ENCODE peak calls at places on chromosome 19, in eight cellular contexts. N is psoas muscle; H is mammary epithelial cell; S is OCI-LY7; G is stomach; P is CD8-positive, alpha-beta T cell; C is fibroblast of lung; I is body of pancreas. T is an unnamed sample.

GRCh38 chr19:2070436-2070827 is 19.4 kb upstream of the MKNK2 start:
- DNase-seq in N (no peak), H (no peak), S (no peak), G (no peak), P (no peak), C (no peak), I (no peak), T (no peak)

GRCh38 chr19:16588089-16588823 is 16.0 kb upstream of the SLC35E1 start:
- DNase-seq in N (no peak), H (peak; percentile 19), S (peak; percentile 95), G (no peak), P (peak; percentile 63), C (peak; percentile 13), I (peak; percentile 40), T (peak; percentile 58)

GRCh38 chr19:29542776-29543175 is 17.0 kb downstream of the VSTM2B start:
- DNase-seq in N (no peak), H (no peak), S (no peak), G (no peak), P (no peak), C (no peak), I (no peak), T (no peak)

GRCh38 chr19:30719189-30719990 is 347.2 kb downstream of the ZNF536 start:
- DNase-seq in N (peak; percentile 66), H (peak; percentile 29), S (no peak), G (peak; percentile 62), P (no peak), C (peak; percentile 18), I (peak; percentile 80), T (no peak)

GRCh38 chr19:30512748-30513389 is 140.7 kb downstream of the ZNF536 start:
- DNase-seq in N (no peak), H (no peak), S (no peak), G (no peak), P (no peak), C (peak; percentile 3), I (no peak), T (no peak)

GRCh38 chr19:46745521-46746280 is at the start of gene FKRP:
- DNase-seq in N (no peak), H (no peak), S (peak; percentile 36), G (peak; percentile 32), P (peak; percentile 61), C (no peak), I (no peak), T (no peak)

GRCh38 chr19:56155124-56155687 is 14.1 kb downstream of the ZNF444 start:
- DNase-seq in N (no peak), H (no peak), S (no peak), G (no peak), P (no peak), C (no peak), I (peak; percentile 60), T (no peak)

GRCh38 chr19:13010038-13010991 is 15.0 kb downstream of the NFIX start:
- DNase-seq in N (peak; percentile 71), H (no peak), S (no peak), G (peak; percentile 82), P (no peak), C (no peak), I (no peak), T (no peak)

GRCh38 chr19:57068921-57069697 is 50.7 kb upstream of the USP29 start:
- DNase-seq in N (no peak), H (no peak), S (no peak), G (no peak), P (no peak), C (no peak), I (peak; percentile 11), T (no peak)

GRCh38 chr19:52665529-52665928 is 27.4 kb upstream of the ZNF83 start:
- DNase-seq in N (no peak), H (peak; percentile 70), S (no peak), G (no peak), P (no peak), C (no peak), I (no peak), T (no peak)

GRCh38 chr19:48670699-48671455 is 1.9 kb downstream of the NTN5 start:
- DNase-seq in N (no peak), H (no peak), S (no peak), G (no peak), P (no peak), C (no peak), I (no peak), T (no peak)

GRCh38 chr19:47434088-47434487 is 14.8 kb upstream of the MEIS3 start:
- DNase-seq in N (no peak), H (no peak), S (no peak), G (no peak), P (no peak), C (no peak), I (no peak), T (no peak)

DNA sequence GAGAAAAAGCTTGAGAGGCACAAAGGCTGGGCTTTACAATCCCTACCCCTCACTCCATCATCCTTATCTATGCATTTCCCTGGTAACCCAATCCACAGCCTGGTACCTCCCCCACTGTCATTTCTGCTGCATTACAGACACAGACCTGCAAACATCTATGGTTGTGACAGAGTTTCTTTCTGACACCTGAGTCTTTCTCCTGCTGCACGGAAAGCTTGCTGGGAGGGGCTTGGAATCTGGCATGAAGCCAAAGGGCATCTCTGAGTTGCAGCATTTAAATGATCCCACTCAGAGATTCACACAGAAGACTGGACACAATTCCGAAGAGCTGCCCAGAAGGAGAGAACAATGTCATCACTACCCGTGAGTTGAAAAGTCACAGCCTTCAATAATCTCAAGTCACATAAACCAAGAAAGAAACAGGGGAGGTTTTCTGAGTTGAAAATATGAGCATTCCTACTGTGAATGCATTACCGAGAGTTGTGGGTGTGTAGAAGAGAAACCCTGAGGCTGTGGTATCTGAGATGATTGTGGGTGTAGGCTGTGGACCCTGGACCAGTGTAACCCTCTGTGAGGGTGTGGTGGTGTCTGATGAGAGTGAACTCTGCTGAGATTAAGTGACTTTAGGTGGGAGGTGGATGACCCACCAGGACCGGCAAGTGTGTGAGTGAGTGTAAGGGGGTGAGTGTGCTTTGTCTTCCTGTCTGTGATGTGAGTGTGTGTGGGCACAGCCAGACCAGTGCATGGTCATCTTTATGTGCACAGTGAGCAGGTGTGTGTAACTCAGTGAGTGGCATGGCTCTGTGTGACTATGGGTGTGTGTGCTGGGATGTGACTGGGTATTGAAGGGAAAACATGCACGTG is at the start of gene LGALS14:
- DNase-seq in N (no peak), H (no peak), S (peak; percentile 3), G (no peak), P (no peak), C (no peak), I (no peak), T (no peak)
- H3K27ac ChIP-seq in N (no peak within 1 kb of the TSS), H (no peak within 1 kb of the TSS), S (no peak within 1 kb of the TSS), G (no peak within 1 kb of the TSS), P (no peak within 1 kb of the TSS), C (no peak within 1 kb of the TSS), I (no peak within 1 kb of the TSS), T (no peak within 1 kb of the TSS)

GRCh38 chr19:41753936-41754529 is 1.3 kb upstream of the CEACAM6 start:
- DNase-seq in N (no peak), H (peak; percentile 19), S (peak; percentile 70), G (peak; percentile 75), P (peak; percentile 78), C (peak; percentile 11), I (peak; percentile 71), T (peak; percentile 57)
- TF ChIP-seq CTCF in N (peak; percentile 51), H (peak; percentile 78), S (peak; percentile 89), G (peak; percentile 69), P (peak; percentile 69), C (peak; percentile 75), I (peak; percentile 63), T (peak; percentile 70)

GRCh38 chr19:722553-723101 is 13.9 kb downstream of the PALM start:
- DNase-seq in N (peak; percentile 61), H (no peak), S (peak; percentile 71), G (no peak), P (no peak), C (no peak), I (no peak), T (no peak)

GRCh38 chr19:718251-719024 is 9.7 kb downstream of the PALM start:
- DNase-seq in N (no peak), H (no peak), S (no peak), G (no peak), P (no peak), C (no peak), I (no peak), T (no peak)

GRCh38 chr19:719636-720377 is 11.1 kb downstream of the PALM start:
- DNase-seq in N (peak; percentile 54), H (no peak), S (no peak), G (no peak), P (no peak), C (no peak), I (no peak), T (no peak)

GRCh38 chr19:720691-721160 is 12.0 kb downstream of the PALM start:
- DNase-seq in N (no peak), H (no peak), S (no peak), G (no peak), P (no peak), C (no peak), I (no peak), T (no peak)

GRCh38 chr19:719081-719512 is 10.4 kb downstream of the PALM start:
- DNase-seq in N (peak; percentile 85), H (no peak), S (no peak), G (no peak), P (no peak), C (peak; percentile 79), I (no peak), T (no peak)
- H3K27ac ChIP-seq in N (peak overlapping the region; percentile 41), H (no peak overlapping the region), S (no peak overlapping the region), G (peak overlapping the region; percentile 37), P (no peak overlapping the region), C (no peak overlapping the region), I (no peak overlapping the region), T (no peak overlapping the region)

GRCh38 chr19:5818594-5818993 is 13.7 kb downstream of the NRTN start:
- DNase-seq in N (no peak), H (no peak), S (no peak), G (no peak), P (no peak), C (no peak), I (no peak), T (no peak)

GRCh38 chr19:5814123-5814839 is 9.4 kb downstream of the NRTN start:
- DNase-seq in N (no peak), H (no peak), S (no peak), G (no peak), P (no peak), C (no peak), I (no peak), T (no peak)

GRCh38 chr19:5817218-5817617 is 12.4 kb downstream of the NRTN start:
- DNase-seq in N (no peak), H (no peak), S (no peak), G (no peak), P (no peak), C (no peak), I (no peak), T (no peak)

GRCh38 chr19:5811117-5811516 is 6.2 kb downstream of the NRTN start:
- DNase-seq in N (no peak), H (no peak), S (no peak), G (no peak), P (no peak), C (no peak), I (no peak), T (no peak)

GRCh38 chr19:5814847-5815246 is 10.0 kb downstream of the NRTN start:
- DNase-seq in N (no peak), H (no peak), S (no peak), G (no peak), P (no peak), C (no peak), I (no peak), T (no peak)
- TF ChIP-seq CTCF in N (no peak), H (no peak), S (no peak), G (no peak), P (no peak), C (no peak), I (no peak), T (no peak)

T was measured in CD4-positive, alpha-beta T cell.